ENCODE peak calls at places on chromosomes 5 and 9, in four cellular contexts. Y is lower lobe of right lung, H is transverse colon, U is A549. A is an unnamed sample.

GRCh38 chr5:58999804-59000595 is 417.1 kb downstream of the RAB3C start:
- DNase-seq in Y (no peak), H (no peak), U (peak), A (no peak)

GRCh38 chr5:59125961-59126360 is 543.1 kb downstream of the RAB3C start:
- DNase-seq in Y (no peak), H (no peak), U (no peak), A (no peak)

GRCh38 chr9:33289501-33289900 is 815 bp upstream of the NFX1 start:
- DNase-seq in Y (peak), H (peak), U (no peak), A (no peak)

GRCh38 chr5:56711191-56711590 is 104.2 kb upstream of the MAP3K1 start:
- DNase-seq in Y (no peak), H (no peak), U (no peak), A (no peak)

GRCh38 chr9:16060457-16061129 is 507.8 kb downstream of the CCDC171 start:
- DNase-seq in Y (no peak), H (no peak), U (no peak), A (no peak)

GRCh38 chr9:87642330-87643110 is 83.4 kb upstream of the CTSL start:
- DNase-seq in Y (no peak), H (no peak), U (no peak), A (no peak)

GRCh38 chr9:78609471-78609870 is 312.5 kb downstream of the PSAT1 start:
- DNase-seq in Y (no peak), H (no peak), U (no peak), A (no peak)

GRCh38 chr5:89904442-89904841 is 505.1 kb downstream of the CETN3 start:
- DNase-seq in Y (no peak), H (no peak), U (no peak), A (no peak)

GRCh38 chr5:78896128-78896527 is 89.0 kb downstream of the ARSB start:
- DNase-seq in Y (no peak), H (no peak), U (no peak), A (no peak)

GRCh38 chr5:1732238-1732880 is 67.3 kb downstream of the MRPL36 start:
- DNase-seq in Y (peak), H (no peak), U (no peak), A (peak)

GRCh38 chr9:95874303-95874988 is 1.0 kb upstream of the ERCC6L2 start:
- DNase-seq in Y (no peak), H (no peak), U (no peak), A (no peak)

GRCh38 chr9:127835930-127836586 is 18.4 kb downstream of the ENG start:
- DNase-seq in Y (peak), H (peak), U (no peak), A (peak)

GRCh38 chr9:130244548-130245165 is 20.9 kb upstream of the HMCN2 start:
- DNase-seq in Y (no peak), H (no peak), U (no peak), A (no peak)

GRCh38 chr5:156008844-156009243 is 318.1 kb upstream of the SGCD start:
- DNase-seq in Y (no peak), H (no peak), U (no peak), A (no peak)

GRCh38 chr9:95085861-95086563 is 231.5 kb downstream of the FANCC start:
- DNase-seq in Y (no peak), H (no peak), U (no peak), A (no peak)

GRCh38 chr5:1141827-1142226 is 30.0 kb upstream of the SLC12A7 start:
- DNase-seq in Y (no peak), H (no peak), U (no peak), A (no peak)

GRCh38 chr5:156432830-156433105 is 105.8 kb downstream of the SGCD start:
- DNase-seq in Y (no peak), H (no peak), U (no peak), A (no peak)

GRCh38 chr9:130186051-130186450 is 13.8 kb downstream of the NCS1 start:
- DNase-seq in Y (no peak), H (no peak), U (no peak), A (no peak)

GRCh38 chr9:123338710-123339665 is 17.0 kb upstream of the CRB2 start:
- DNase-seq in Y (peak), H (peak), U (no peak), A (peak)

GRCh38 chr9:91904541-91905236 is 45.3 kb downstream of the ROR2 start:
- DNase-seq in Y (no peak), H (no peak), U (no peak), A (no peak)

GRCh38 chr5:146047396-146047795 is 58.0 kb downstream of the PLAC8L1 start:
- DNase-seq in Y (no peak), H (peak), U (no peak), A (no peak)

GRCh38 chr9:99075246-99075912 is 29.5 kb upstream of the TGFBR1 start:
- DNase-seq in Y (no peak), H (no peak), U (no peak), A (no peak)

GRCh38 chr5:33755216-33755615 is 136.6 kb downstream of the ADAMTS12 start:
- DNase-seq in Y (no peak), H (no peak), U (no peak), A (no peak)

GRCh38 chr9:105054488-105054887 is 126.5 kb upstream of the ABCA1 start:
- DNase-seq in Y (no peak), H (no peak), U (no peak), A (no peak)

GRCh38 chr5:108503986-108504385 is 122.1 kb upstream of the FBXL17 start:
- DNase-seq in Y (no peak), H (no peak), U (no peak), A (no peak)

GRCh38 chr9:23117621-23118020 is 671.0 kb downstream of the DMRTA1 start:
- DNase-seq in Y (no peak), H (no peak), U (no peak), A (no peak)

GRCh38 chr5:52560366-52560765 is 227.3 kb upstream of the ITGA1 start:
- DNase-seq in Y (no peak), H (no peak), U (no peak), A (no peak)
- TF ChIP-seq CTCF in Y (peak), H (peak), U (no peak), A (no peak)

GRCh38 chr5:32057157-32058096 is 116.7 kb downstream of the GOLPH3 start:
- DNase-seq in Y (no peak), H (no peak), U (peak), A (no peak)
- TF ChIP-seq CTCF in Y (peak), H (peak), U (no peak), A (peak)

GRCh38 chr5:126499742-126500396 is 76.7 kb downstream of the GRAMD2B start:
- DNase-seq in Y (no peak), H (no peak), U (no peak), A (no peak)
- TF ChIP-seq CTCF in Y (peak), H (peak), U (peak), A (peak)

GRCh38 chr5:96031811-96032261 is 70.2 kb upstream of the ELL2 start:
- DNase-seq in Y (no peak), H (no peak), U (no peak), A (no peak)

GRCh38 chr5:96031180-96031579 is 69.5 kb upstream of the ELL2 start:
- DNase-seq in Y (no peak), H (no peak), U (no peak), A (no peak)

GRCh38 chr5:96036301-96036700 is 74.7 kb upstream of the ELL2 start:
- DNase-seq in Y (no peak), H (no peak), U (no peak), A (no peak)

GRCh38 chr5:96035796-96036195 is 74.1 kb upstream of the ELL2 start:
- DNase-seq in Y (no peak), H (no peak), U (no peak), A (no peak)

GRCh38 chr5:96033116-96033515 is 71.5 kb upstream of the ELL2 start:
- DNase-seq in Y (no peak), H (no peak), U (no peak), A (no peak)
- TF ChIP-seq CTCF in Y (no peak), H (no peak), U (no peak), A (no peak)

DNA sequence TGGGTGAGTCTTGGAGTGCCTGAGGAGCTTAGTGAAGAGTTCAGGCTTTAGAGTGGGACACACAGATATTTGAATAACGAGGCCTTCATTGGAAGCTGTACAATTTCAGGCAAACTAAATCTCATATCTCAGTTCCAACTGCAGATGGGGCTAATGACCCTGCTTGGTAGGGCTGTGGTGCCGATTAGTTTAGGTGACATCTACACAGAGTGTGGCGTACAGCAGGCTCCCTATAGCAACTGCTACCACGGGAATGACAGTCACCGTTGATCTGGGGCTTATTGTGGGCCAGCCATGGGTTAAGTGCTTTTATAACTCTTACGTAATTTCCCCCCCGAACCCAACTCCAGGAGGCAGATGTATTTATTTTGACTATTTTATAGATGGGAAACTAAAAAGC is 70.8 kb downstream of the FAT2 start:
- DNase-seq in Y (no peak), H (no peak), U (no peak), A (no peak)
- TF ChIP-seq CTCF in Y (no peak), H (no peak), U (no peak), A (no peak)

GRCh38 chr9:125061391-125061790 is 81.9 kb downstream of the SCAI start:
- DNase-seq in Y (no peak), H (no peak), U (no peak), A (no peak)

DNA sequence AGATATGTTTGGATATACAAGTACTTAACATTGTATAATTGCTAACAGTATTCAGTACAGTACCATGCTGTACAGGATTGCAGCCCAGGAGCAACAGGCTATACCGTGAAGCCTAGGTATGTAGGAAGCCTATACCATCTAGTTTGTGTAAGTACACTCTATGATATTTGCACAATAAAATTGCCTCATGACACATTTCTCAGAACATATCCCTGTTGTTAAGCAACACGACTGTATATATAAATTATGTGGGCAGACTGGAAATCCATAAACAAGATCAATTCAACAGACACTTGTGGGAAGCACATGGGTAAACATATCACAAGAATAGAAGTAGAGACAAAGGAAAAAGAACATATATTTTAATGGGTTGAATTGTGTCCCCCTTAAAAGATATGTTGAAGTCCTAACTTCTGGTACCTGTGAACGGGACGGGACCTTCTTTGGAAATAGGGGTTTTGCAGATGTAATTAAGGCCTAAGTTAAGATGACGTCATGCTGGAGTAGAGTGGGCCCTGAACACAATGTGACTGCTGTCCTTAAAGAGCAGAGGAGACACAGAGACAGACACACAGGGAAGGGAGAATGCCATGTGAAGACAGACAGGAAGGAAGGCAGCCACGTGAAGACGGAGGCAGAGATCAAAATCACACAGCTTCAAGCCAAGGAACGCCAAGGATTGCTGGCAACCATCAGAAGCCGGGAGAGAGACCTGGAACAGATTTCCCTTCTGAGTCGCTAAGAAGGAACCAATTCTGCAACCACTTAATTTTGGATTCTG is 76.3 kb downstream of the SCAI start:
- DNase-seq in Y (no peak), H (no peak), U (no peak), A (no peak)
- TF ChIP-seq CTCF in Y (no peak), H (no peak), U (no peak), A (no peak)

GRCh38 chr5:110460837-110461236 is 265.6 kb downstream of the TMEM232 start:
- DNase-seq in Y (no peak), H (no peak), U (no peak), A (no peak)
- TF ChIP-seq CTCF in Y (no peak), H (no peak), U (no peak), A (no peak)

GRCh38 chr5:135204151-135204600 is 170.1 kb upstream of the PITX1 start:
- DNase-seq in Y (no peak), H (no peak), U (no peak), A (no peak)
- TF ChIP-seq CTCF in Y (peak), H (peak), U (peak), A (no peak)

GRCh38 chr5:101036778-101037177 is 133.7 kb upstream of the ST8SIA4 start:
- DNase-seq in Y (no peak), H (no peak), U (no peak), A (no peak)
- TF ChIP-seq CTCF in Y (no peak), H (no peak), U (no peak), A (no peak)

A was measured in CD14-positive monocyte.